ENCODE peak calls at places on chromosomes 6 and 20, in seven cellular contexts. Y is GM23338; A is lung microvascular endothelial cell; V is Calu3; Z is hypothalamus; U is GM10248; K is stimulated activated CD4-positive, alpha-beta T cell treated with anti-CD3 and anti-CD28 coated beads, Interleukin-4, amount 100 ng/mL, for 48 hours. X is an unnamed sample.

GRCh38 chr6:166490671-166491500 is 95.6 kb downstream of the RAMACL start:
- DNase-seq in V (peak; percentile 71), U (no peak), A (peak; percentile 73), Y (no peak), Z (no peak), K (no peak), X (no peak)

GRCh38 chr6:33431880-33432541 is 12.1 kb downstream of the SYNGAP1 start:
- DNase-seq in Y (peak; percentile 66), V (no peak), K (no peak), A (no peak), Z (no peak), U (no peak), X (no peak)

GRCh38 chr20:10194166-10194565 is 24.5 kb upstream of the SNAP25 start:
- DNase-seq in K (no peak), Z (no peak), V (no peak), A (no peak), Y (no peak), U (no peak), X (no peak)

GRCh38 chr6:33164665-33165373 is 27.4 kb downstream of the COL11A2 start:
- DNase-seq in U (no peak), Z (no peak), K (no peak), Y (peak; percentile 47), V (no peak), A (no peak), X (no peak)

GRCh38 chr6:52522655-52523054 is 54.2 kb downstream of the TRAM2 start:
- DNase-seq in Y (no peak), Z (no peak), K (no peak), A (peak; percentile 86), U (no peak), V (no peak), X (no peak)

GRCh38 chr6:118509009-118509617 is 39.0 kb upstream of the PLN start:
- DNase-seq in V (peak; percentile 34), K (no peak), A (peak; percentile 56), Z (no peak), Y (peak; percentile 52), U (no peak), X (peak; percentile 7)

GRCh38 chr6:41257369-41258195 is 28.9 kb downstream of the TREM1 start:
- DNase-seq in A (peak; percentile 52), U (no peak), V (peak; percentile 53), Y (no peak), Z (no peak), K (no peak), X (no peak)

GRCh38 chr6:68235192-68235812 is 399.8 kb upstream of the ADGRB3 start:
- DNase-seq in Y (no peak), K (no peak), Z (no peak), V (no peak), U (no peak), A (peak; percentile 5), X (no peak)

GRCh38 chr6:20875369-20875963 is 341.2 kb downstream of the CDKAL1 start:
- DNase-seq in A (peak; percentile 69), Y (no peak), U (no peak), V (peak; percentile 56), Z (no peak), K (no peak), X (no peak)

GRCh38 chr20:15986690-15987089 is 586.6 kb downstream of the KIF16B start:
- DNase-seq in U (peak; percentile 24), A (no peak), Y (no peak), V (no peak), K (no peak), Z (no peak), X (no peak)

GRCh38 chr6:130206474-130206873 is 16.3 kb downstream of the SAMD3 start:
- DNase-seq in Y (no peak), V (no peak), U (no peak), Z (no peak), A (no peak), K (no peak), X (no peak)

GRCh38 chr6:130381459-130382380 is 15.9 kb downstream of the TMEM200A start:
- DNase-seq in V (no peak), U (no peak), Z (no peak), Y (no peak), A (no peak), K (no peak), X (no peak)

GRCh38 chr6:111423960-111424846 is 58.8 kb downstream of the REV3L start:
- DNase-seq in U (no peak), A (peak; percentile 65), Z (peak; percentile 37), V (peak; percentile 14), Y (no peak), K (no peak), X (no peak)

GRCh38 chr20:1440024-1440423 is 26.6 kb downstream of the NSFL1C start:
- DNase-seq in Z (no peak), Y (peak; percentile 85), U (no peak), K (no peak), V (peak; percentile 40), A (peak; percentile 36), X (peak; percentile 50)

GRCh38 chr20:48605364-48606116 is 222.3 kb downstream of the PREX1 start:
- DNase-seq in Z (no peak), U (no peak), A (no peak), Y (no peak), V (no peak), K (no peak), X (no peak)

GRCh38 chr6:108760158-108761050 is 87.8 kb upstream of the ARMC2 start:
- DNase-seq in U (no peak), A (no peak), Y (no peak), V (no peak), Z (no peak), K (no peak), X (no peak)

GRCh38 chr20:52493177-52493711 is 301.7 kb upstream of the ZFP64 start:
- DNase-seq in K (no peak), U (no peak), V (no peak), Y (no peak), A (peak; percentile 96), Z (no peak), X (no peak)

GRCh38 chr20:8523684-8524083 is 391.6 kb downstream of the PLCB1 start:
- DNase-seq in A (no peak), V (no peak), Y (peak; percentile 35), U (no peak), Z (no peak), K (no peak), X (no peak)

GRCh38 chr6:143160008-143160407 is 99.3 kb downstream of the AIG1 start:
- DNase-seq in V (no peak), Z (no peak), Y (peak; percentile 10), A (no peak), U (no peak), K (no peak), X (no peak)

GRCh38 chr6:14804444-14805210 is 441.2 kb upstream of the JARID2 start:
- DNase-seq in K (no peak), V (peak; percentile 65), Y (no peak), U (no peak), A (peak; percentile 65), Z (peak; percentile 80), X (peak; percentile 89)

GRCh38 chr6:5403619-5404018 is 142.3 kb downstream of the FARS2 start:
- DNase-seq in K (no peak), U (no peak), A (no peak), Y (no peak), Z (no peak), V (no peak), X (no peak)

GRCh38 chr20:15498926-15499325 is 1074.3 kb downstream of the KIF16B start:
- DNase-seq in A (no peak), U (no peak), Z (no peak), K (no peak), Y (no peak), V (no peak), X (no peak)

GRCh38 chr20:47345214-47345613 is 11.3 kb downstream of the ZMYND8 start:
- DNase-seq in U (no peak), A (no peak), V (no peak), Y (no peak), K (no peak), Z (no peak), X (no peak)

GRCh38 chr6:139457482-139457881 is 83.0 kb upstream of the CITED2 start:
- DNase-seq in V (no peak), A (no peak), Y (no peak), K (no peak), U (no peak), Z (no peak), X (no peak)

GRCh38 chr20:41425180-41425884 is 58.7 kb upstream of the EMILIN3 start:
- DNase-seq in A (no peak), Y (no peak), Z (no peak), U (no peak), K (no peak), V (no peak), X (no peak)

GRCh38 chr6:123794799-123795198 is 8.9 kb upstream of the NKAIN2 start:
- DNase-seq in Y (no peak), A (no peak), U (no peak), K (no peak), Z (no peak), V (no peak), X (no peak)